ENCODE peak calls at places on chromosomes 7 and 10, in ten cellular contexts. R, D, Y, L, J, Z, G, S, F and C are unnamed samples.

GRCh38 chr10:1465993-1466764 is 271.1 kb downstream of the ADARB2 start:
- DNase-seq in G (no peak), S (no peak), D (no peak), Y (peak; percentile 58), Z (no peak), F (no peak), J (no peak), L (no peak), R (no peak), C (no peak)

GRCh38 chr7:135877799-135878198 is 99.4 kb downstream of the MTPN start:
- DNase-seq in F (peak; percentile 94), G (peak; percentile 42), R (no peak), L (no peak), D (no peak), S (no peak), Z (no peak), Y (no peak), J (no peak), C (no peak)

GRCh38 chr10:79941146-79941545 is 7.8 kb downstream of the SFTPD start:
- DNase-seq in R (no peak), L (no peak), G (no peak), J (no peak), D (no peak), S (no peak), Z (peak; percentile 33), Y (no peak), F (no peak), C (no peak)

GRCh38 chr10:74027702-74028101 is 29.8 kb downstream of the VCL start:
- DNase-seq in S (no peak), J (no peak), Y (no peak), F (no peak), D (no peak), G (no peak), Z (no peak), L (no peak), R (no peak), C (no peak)

GRCh38 chr10:44394696-44395383 is 9.9 kb upstream of the CXCL12 start:
- DNase-seq in R (no peak), L (no peak), J (no peak), F (no peak), S (no peak), Z (no peak), D (no peak), G (no peak), Y (no peak), C (no peak)

GRCh38 chr7:47988496-47989386 is 9.3 kb upstream of the HUS1 start:
- DNase-seq in S (no peak), J (peak; percentile 40), F (no peak), Y (peak; percentile 51), Z (no peak), G (no peak), D (no peak), R (no peak), L (no peak), C (peak; percentile 60)

GRCh38 chr7:34759477-34760125 is 101.6 kb downstream of the NPSR1 start:
- DNase-seq in Z (no peak), S (peak; percentile 49), R (no peak), G (peak; percentile 22), D (no peak), L (no peak), J (peak; percentile 26), Y (peak; percentile 40), F (peak; percentile 72), C (peak; percentile 61)

GRCh38 chr10:10520391-10521385 is 497.0 kb upstream of the CELF2 start:
- DNase-seq in G (no peak), Y (no peak), Z (no peak), S (no peak), D (no peak), F (no peak), R (no peak), J (no peak), L (no peak), C (no peak)

GRCh38 chr7:96719164-96719563 is 9.5 kb upstream of the SEM1 start:
- DNase-seq in F (no peak), L (no peak), S (no peak), D (no peak), G (no peak), Y (peak; percentile 27), R (no peak), Z (no peak), J (no peak), C (no peak)

GRCh38 chr7:45624392-45624760 is 50.2 kb downstream of the ADCY1 start:
- DNase-seq in L (no peak), R (no peak), F (no peak), D (no peak), J (no peak), S (no peak), Z (no peak), Y (no peak), G (no peak), C (no peak)

GRCh38 chr7:90262438-90262837 is 17.5 kb downstream of the CFAP69 start:
- DNase-seq in L (no peak), G (no peak), D (no peak), S (no peak), R (no peak), Y (no peak), F (peak; percentile 53), Z (no peak), J (peak; percentile 37), C (peak; percentile 36)

GRCh38 chr7:118104812-118105441 is 79.0 kb upstream of the LSM8 start:
- DNase-seq in Y (no peak), Z (no peak), F (peak; percentile 68), R (no peak), J (no peak), G (peak; percentile 5), L (no peak), S (peak; percentile 4), D (no peak), C (peak; percentile 35)

GRCh38 chr7:69078997-69079769 is 519.1 kb upstream of the AUTS2 start:
- DNase-seq in L (no peak), J (no peak), D (no peak), F (no peak), G (no peak), Y (peak; percentile 7), S (no peak), Z (no peak), R (no peak), C (no peak)

GRCh38 chr10:100009793-100010676 is at the start of gene DNMBP:
- DNase-seq in F (no peak), Z (peak; percentile 92), L (no peak), G (peak; percentile 46), J (peak; percentile 91), S (no peak), Y (peak; percentile 99), D (peak; percentile 15), R (peak; percentile 60), C (peak; percentile 68)

GRCh38 chr7:92133133-92133736 is 1.0 kb downstream of the CYP51A1 start:
- DNase-seq in S (no peak), Y (no peak), F (peak; percentile 38), L (no peak), G (no peak), Z (no peak), R (no peak), D (no peak), J (no peak), C (no peak)

GRCh38 chr7:7522421-7522820 is 13.3 kb downstream of the COL28A1 start:
- DNase-seq in L (no peak), R (no peak), F (no peak), S (no peak), J (no peak), G (no peak), Y (no peak), D (no peak), Z (no peak), C (no peak)

GRCh38 chr7:159023746-159024145 is 120.9 kb downstream of the VIPR2 start:
- DNase-seq in G (no peak), F (no peak), J (no peak), L (no peak), Y (no peak), R (no peak), S (no peak), D (no peak), Z (no peak), C (no peak)